ENCODE peak calls at places on chromosomes 3 and 15, in six cellular contexts. N is NCI-H510A treated with DMSO at 0.1 percent for 48 hours; H is left ventricle myocardium inferior; S is aorta; F is GM12878; D is natural killer cell treated with Interleukin-12 subunit alpha and Interleukin-12 subunit beta and Interleukin-15 and Interleukin-18, amount 100 ng/mL, for 72 hours. T is an unnamed sample.
A peak's percentile ranks its signal among the peaks of the same experiment; 100 is the strongest.

GRCh38 chr3:105094588-105094987 is 272.1 kb upstream of the ALCAM start:
- DNase-seq in N (peak; percentile 37), H (no peak), S (no peak), F (no peak), D (no peak), T (no peak)

GRCh38 chr3:5144316-5144994 is 22.4 kb downstream of the ARL8B start:
- DNase-seq in N (peak; percentile 52), H (no peak), S (no peak), F (no peak), D (no peak), T (no peak)

GRCh38 chr15:87764461-87765236 is 491.9 kb downstream of the NTRK3 start:
- DNase-seq in N (no peak), H (no peak), S (no peak), F (no peak), D (no peak), T (no peak)

GRCh38 chr3:154464440-154465148 is 34.6 kb upstream of the GPR149 start:
- DNase-seq in N (no peak), H (no peak), S (no peak), F (no peak), D (no peak), T (no peak)

GRCh38 chr15:56813995-56814394 is 80.7 kb upstream of the ZNF280D start:
- DNase-seq in N (no peak), H (no peak), S (no peak), F (no peak), D (no peak), T (no peak)

GRCh38 chr15:70856177-70856883 is 2.4 kb upstream of the LARP6 start:
- DNase-seq in N (no peak), H (no peak), S (no peak), F (no peak), D (no peak), T (no peak)

GRCh38 chr15:94075349-94075748 is 156.0 kb upstream of the MCTP2 start:
- DNase-seq in N (no peak), H (peak; percentile 76), S (peak; percentile 73), F (no peak), D (no peak), T (no peak)

GRCh38 chr3:27485853-27486252 is 1.7 kb upstream of the SLC4A7 start:
- DNase-seq in N (no peak), H (no peak), S (no peak), F (no peak), D (no peak), T (no peak)

GRCh38 chr3:107308716-107309115 is 68.5 kb upstream of the CCDC54 start:
- DNase-seq in N (no peak), H (no peak), S (no peak), F (no peak), D (no peak), T (no peak)

GRCh38 chr15:66704783-66705113 is 2.7 kb downstream of the SMAD6 start:
- DNase-seq in N (no peak), H (no peak), S (no peak), F (no peak), D (no peak), T (no peak)

GRCh38 chr15:58433597-58434333 is 2.0 kb downstream of the LIPC start:
- DNase-seq in N (no peak), H (no peak), S (no peak), F (no peak), D (no peak), T (no peak)

GRCh38 chr3:19668163-19668562 is 265.9 kb downstream of the EFHB start:
- DNase-seq in N (no peak), H (no peak), S (no peak), F (no peak), D (no peak), T (no peak)

GRCh38 chr15:100204771-100205170 is 137.0 kb downstream of the ADAMTS17 start:
- DNase-seq in N (no peak), H (no peak), S (no peak), F (no peak), D (no peak), T (no peak)

GRCh38 chr15:90875549-90875981 is 7.2 kb downstream of the FURIN start:
- DNase-seq in N (no peak), H (no peak), S (no peak), F (no peak), D (no peak), T (no peak)

GRCh38 chr3:176428552-176428951 is 768.7 kb downstream of the TBL1XR1 start:
- DNase-seq in N (no peak), H (no peak), S (no peak), F (no peak), D (no peak), T (no peak)

GRCh38 chr3:70433091-70433490 is 120.7 kb upstream of the MDFIC2 start:
- DNase-seq in N (no peak), H (no peak), S (no peak), F (no peak), D (no peak), T (no peak)

GRCh38 chr15:36525430-36525829 is 54.0 kb upstream of the CDIN1 start:
- DNase-seq in N (no peak), H (no peak), S (no peak), F (no peak), D (no peak), T (no peak)

GRCh38 chr3:101292027-101292426 is 28.3 kb downstream of the IMPG2 start:
- DNase-seq in N (no peak), H (no peak), S (no peak), F (no peak), D (no peak), T (no peak)

GRCh38 chr3:72818092-72818721 is 30.0 kb downstream of the SHQ1 start:
- DNase-seq in N (peak; percentile 19), H (no peak), S (no peak), F (no peak), D (no peak), T (no peak)

GRCh38 chr3:141127344-141128125 is 76.4 kb downstream of the SPSB4 start:
- DNase-seq in N (no peak), H (no peak), S (no peak), F (no peak), D (no peak), T (no peak)

GRCh38 chr3:49899815-49900214 is 3.9 kb downstream of the MST1R start:
- DNase-seq in N (no peak), H (no peak), S (no peak), F (no peak), D (no peak), T (no peak)

GRCh38 chr3:28860307-28860706 is 420.6 kb upstream of the RBMS3 start:
- DNase-seq in N (no peak), H (peak; percentile 35), S (peak; percentile 61), F (no peak), D (no peak), T (no peak)

GRCh38 chr3:196971094-196971698 is 2.6 kb upstream of the PIGZ start:
- DNase-seq in N (no peak), H (no peak), S (no peak), F (no peak), D (no peak), T (no peak)

GRCh38 chr3:132253262-132253878 is 63.8 kb upstream of the ACP3 start:
- DNase-seq in N (peak; percentile 45), H (no peak), S (no peak), F (no peak), D (no peak), T (peak; percentile 46)

GRCh38 chr3:120850326-120851295 is 57.4 kb upstream of the STXBP5L start:
- DNase-seq in N (no peak), H (no peak), S (no peak), F (no peak), D (no peak), T (no peak)

GRCh38 chr3:42020681-42021307 is 58.9 kb upstream of the ULK4 start:
- DNase-seq in N (no peak), H (no peak), S (no peak), F (no peak), D (no peak), T (no peak)

GRCh38 chr3:30347679-30348216 is 258.7 kb upstream of the TGFBR2 start:
- DNase-seq in N (no peak), H (no peak), S (no peak), F (no peak), D (no peak), T (no peak)

GRCh38 chr15:101012326-101013040 is 93.3 kb downstream of the LRRK1 start:
- DNase-seq in N (no peak), H (no peak), S (no peak), F (no peak), D (peak; percentile 56), T (no peak)

GRCh38 chr15:36210426-36210825 is 369.0 kb upstream of the CDIN1 start:
- DNase-seq in N (no peak), H (no peak), S (no peak), F (no peak), D (no peak), T (no peak)

GRCh38 chr15:67941643-67942315 is 101.9 kb upstream of the RNU6-1 start:
- DNase-seq in N (no peak), H (no peak), S (no peak), F (no peak), D (no peak), T (no peak)

GRCh38 chr3:13844911-13845310 is 35.0 kb downstream of the WNT7A start:
- DNase-seq in N (no peak), H (no peak), S (no peak), F (no peak), D (no peak), T (no peak)

GRCh38 chr3:12910356-12911099 is 69.2 kb upstream of the RPL32 start:
- DNase-seq in N (no peak), H (no peak), S (no peak), F (no peak), D (no peak), T (no peak)

GRCh38 chr3:113287111-113287817 is 75.9 kb downstream of the BOC start:
- DNase-seq in N (peak; percentile 31), H (no peak), S (no peak), F (no peak), D (no peak), T (no peak)